ENCODE peak calls at places on chromosomes 13 and 19, in nine cellular contexts. F is stomach, G is PC-9, V is H9, W is uterus, O is H1, H is ascending aorta, L is thoracic aorta, P is upper lobe of right lung. C is an unnamed sample.

GRCh38 chr19:17669419-17669818 is 18.7 kb downstream of the UNC13A start:
- DNase-seq in L (no peak), W (no peak), G (no peak), V (no peak), O (no peak), F (no peak), H (no peak), P (no peak), C (no peak)

GRCh38 chr19:18044825-18045304 is 36.9 kb downstream of the ARRDC2 start:
- DNase-seq in O (peak; percentile 59), G (peak; percentile 60), W (peak; percentile 38), H (peak; percentile 53), P (peak; percentile 89), L (no peak), F (peak; percentile 86), V (peak; percentile 56), C (peak; percentile 74)

GRCh38 chr13:109209526-109209925 is 576.9 kb downstream of the IRS2 start:
- DNase-seq in F (no peak), P (no peak), G (no peak), O (no peak), L (no peak), V (no peak), H (no peak), W (no peak), C (no peak)

GRCh38 chr13:93788456-93788855 is 561.8 kb downstream of the GPC6 start:
- DNase-seq in V (no peak), G (no peak), F (no peak), H (no peak), W (no peak), O (no peak), P (no peak), L (no peak), C (no peak)

GRCh38 chr13:47890146-47890814 is 110.8 kb downstream of the SUCLA2 start:
- DNase-seq in P (no peak), L (no peak), V (no peak), O (no peak), W (no peak), F (no peak), G (no peak), H (no peak), C (no peak)

GRCh38 chr19:6728346-6728745 is 7.9 kb upstream of the C3 start:
- DNase-seq in P (peak; percentile 79), L (no peak), G (no peak), H (no peak), V (no peak), W (no peak), F (no peak), O (no peak), C (no peak)

GRCh38 chr13:50589651-50590054 is 253.8 kb downstream of the DLEU7 start:
- DNase-seq in W (no peak), H (no peak), G (no peak), P (no peak), F (no peak), O (no peak), V (no peak), L (no peak), C (no peak)

GRCh38 chr13:110651271-110651670 is 35.9 kb downstream of the NAXD start:
- DNase-seq in L (no peak), W (no peak), V (no peak), G (no peak), H (no peak), F (no peak), O (peak; percentile 38), P (no peak), C (no peak)

GRCh38 chr19:14113762-14114414 is 3.7 kb downstream of the PRKACA start:
- DNase-seq in W (no peak), H (no peak), L (no peak), O (peak; percentile 80), G (peak; percentile 32), F (no peak), P (peak; percentile 76), V (no peak), C (peak; percentile 87)

GRCh38 chr19:11597202-11598102 is at the start of gene ZNF627:
- DNase-seq in V (peak; percentile 99), O (peak; percentile 98), W (peak; percentile 99), H (peak; percentile 99), F (peak; percentile 100), P (peak; percentile 99), G (peak; percentile 98), L (peak; percentile 99), C (peak; percentile 100)
- TF ChIP-seq CTCF in V (no peak), O (peak; percentile 20), W (peak; percentile 35), H (peak; percentile 38), F (no peak), P (peak; percentile 32), G (peak; percentile 22), L (peak; percentile 19), C (no peak)

GRCh38 chr13:43033038-43033437 is 9.7 kb downstream of the DNAJC15 start:
- DNase-seq in H (no peak), V (no peak), W (no peak), G (no peak), L (no peak), F (no peak), P (no peak), O (no peak), C (no peak)
- H3K4me1 ChIP-seq in H (no peaks in the 10 kb centered on the region), V (no peaks in the 10 kb centered on the region), W (no peaks in the 10 kb centered on the region), G (no peaks in the 10 kb centered on the region), L (no peaks in the 10 kb centered on the region), F (peaks cover 5% of the 10 kb centered on the region), P (peaks cover 8% of the 10 kb centered on the region), O (peaks cover 3% of the 10 kb centered on the region), C (peaks cover 3% of the 10 kb centered on the region)

GRCh38 chr19:55103190-55103589 is 14.2 kb downstream of the PPP1R12C start:
- DNase-seq in G (no peak), W (no peak), F (no peak), O (no peak), H (no peak), L (no peak), V (no peak), P (no peak), C (no peak)
- TF ChIP-seq CTCF in G (no peak), W (no peak), F (no peak), O (no peak), H (no peak), L (no peak), V (no peak), P (no peak), C (no peak)

GRCh38 chr19:44753619-44753931 is 5.1 kb downstream of the BCL3 start:
- DNase-seq in P (no peak), G (no peak), L (no peak), V (no peak), W (no peak), F (no peak), H (no peak), O (no peak), C (no peak)
- H3K4me1 ChIP-seq in P (peaks cover 73% of the 10 kb centered on the region), G (peaks cover 48% of the 10 kb centered on the region), L (peaks cover 57% of the 10 kb centered on the region), V (no peaks in the 10 kb centered on the region), W (no peaks in the 10 kb centered on the region), F (peaks cover 86% of the 10 kb centered on the region), H (peaks cover 22% of the 10 kb centered on the region), O (peaks cover 42% of the 10 kb centered on the region), C (peaks cover 59% of the 10 kb centered on the region)

DNA sequence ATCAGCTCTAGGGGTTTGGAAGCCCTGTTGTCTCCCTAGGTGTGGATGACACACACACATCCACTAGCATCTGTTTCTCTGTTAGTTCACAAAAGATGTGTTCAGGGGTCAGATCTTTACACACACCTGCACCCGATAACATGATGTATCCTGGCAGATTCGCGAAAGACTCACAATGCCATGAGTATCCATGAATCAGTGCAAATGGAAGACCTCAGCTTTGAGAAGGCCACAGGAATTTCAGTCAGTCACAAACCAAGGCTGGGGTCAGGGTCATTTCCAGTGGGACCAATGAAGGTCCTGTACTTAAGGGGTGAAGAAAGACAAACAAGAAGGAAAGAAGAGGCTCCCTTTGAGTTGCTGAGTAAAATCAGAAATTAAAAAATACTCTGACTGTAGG is 898.2 kb downstream of the UQCRFS1 start:
- DNase-seq in L (no peak), W (no peak), H (no peak), G (no peak), F (no peak), P (no peak), O (no peak), V (no peak), C (no peak)
- TF ChIP-seq CTCF in L (no peak), W (no peak), H (no peak), G (no peak), F (no peak), P (no peak), O (no peak), V (no peak), C (no peak)

GRCh38 chr19:45515081-45515624 is 7.9 kb downstream of the VASP start:
- DNase-seq in L (no peak), O (no peak), W (no peak), G (no peak), P (peak; percentile 74), V (no peak), H (no peak), F (no peak), C (no peak)

GRCh38 chr19:45517641-45518468 is 10.6 kb downstream of the VASP start:
- DNase-seq in V (no peak), H (no peak), G (no peak), W (no peak), F (no peak), L (no peak), O (no peak), P (no peak), C (no peak)

GRCh38 chr19:45517238-45517637 is 10.0 kb downstream of the VASP start:
- DNase-seq in V (no peak), O (no peak), P (no peak), L (no peak), F (no peak), H (no peak), W (no peak), G (no peak), C (no peak)

GRCh38 chr19:45514376-45515051 is 7.2 kb downstream of the VASP start:
- DNase-seq in F (peak; percentile 91), W (no peak), V (no peak), O (no peak), H (no peak), P (peak; percentile 83), L (no peak), G (peak; percentile 84), C (no peak)

DNA sequence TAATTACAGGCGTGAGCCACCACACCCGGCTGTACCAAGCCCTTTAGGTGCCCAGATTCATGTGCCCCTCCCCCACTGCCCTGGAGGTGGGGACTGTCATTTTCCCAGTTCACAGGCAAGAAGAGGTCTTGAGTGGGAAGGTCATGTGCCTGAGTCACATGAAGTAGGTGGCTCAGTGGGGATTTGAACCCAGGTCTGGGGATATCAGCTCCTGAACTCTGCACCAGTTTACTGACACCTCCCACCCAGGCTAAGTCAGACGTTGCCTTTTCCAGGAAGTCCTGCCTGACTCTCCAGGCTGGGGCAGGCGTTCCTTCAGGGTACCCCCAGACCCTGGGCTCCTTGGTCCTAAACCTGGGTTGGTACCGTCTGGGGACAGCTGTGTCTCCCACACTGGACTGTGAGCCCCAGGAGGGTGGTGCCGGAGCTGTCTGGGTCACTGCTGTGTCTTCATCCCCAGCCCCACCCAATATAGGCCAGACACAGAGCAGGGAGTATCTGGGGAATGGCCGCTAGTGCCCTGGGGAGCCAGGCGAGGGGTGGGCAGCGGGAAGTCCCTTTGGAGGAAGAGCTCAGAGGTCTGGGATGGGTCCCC is 8.6 kb downstream of the VASP start:
- DNase-seq in H (no peak), O (no peak), W (no peak), L (no peak), V (no peak), G (no peak), F (no peak), P (peak; percentile 80), C (no peak)
- H3K4me1 ChIP-seq in H (no peaks in the 10 kb centered on the region), O (no peaks in the 10 kb centered on the region), W (no peaks in the 10 kb centered on the region), L (peaks cover 24% of the 10 kb centered on the region), V (no peaks in the 10 kb centered on the region), G (peaks cover 43% of the 10 kb centered on the region), F (peaks cover 67% of the 10 kb centered on the region), P (peaks cover 37% of the 10 kb centered on the region), C (peaks cover 20% of the 10 kb centered on the region)

GRCh38 chr19:3036119-3036794 is 7.2 kb upstream of the TLE2 start:
- DNase-seq in L (peak; percentile 71), W (peak; percentile 95), H (peak; percentile 62), V (peak; percentile 95), O (peak; percentile 96), P (peak; percentile 95), G (peak; percentile 73), F (peak; percentile 95), C (peak; percentile 96)
- TF ChIP-seq CTCF in L (no peak), W (no peak), H (no peak), V (no peak), O (no peak), P (no peak), G (no peak), F (no peak), C (no peak)

C was measured in testis.